ENCODE peak calls at places on chromosomes 12 and 14, in five cellular contexts. R, H, B, D and K are unnamed samples.

GRCh38 chr12:29563636-29564035 is 66.2 kb upstream of the OVCH1 start:
- DNase-seq in R (no peak), H (no peak), B (no peak), D (no peak), K (no peak)

GRCh38 chr14:105153739-105154475 is 14.7 kb downstream of the JAG2 start:
- DNase-seq in R (no peak), H (no peak), B (no peak), D (no peak), K (no peak)

GRCh38 chr12:67754933-67755697 is 106.6 kb downstream of the DYRK2 start:
- DNase-seq in R (no peak), H (no peak), B (no peak), D (peak), K (no peak)

GRCh38 chr12:40734283-40734682 is 42.0 kb downstream of the CNTN1 start:
- DNase-seq in R (no peak), H (no peak), B (no peak), D (no peak), K (no peak)

GRCh38 chr14:67411820-67412421 is at the start of gene PLEK2:
- DNase-seq in R (no peak), H (no peak), B (no peak), D (no peak), K (no peak)

GRCh38 chr12:95637471-95638155 is 86.3 kb upstream of the USP44 start:
- DNase-seq in R (peak), H (no peak), B (no peak), D (no peak), K (no peak)

GRCh38 chr14:96790715-96791114 is 6.5 kb upstream of the VRK1 start:
- DNase-seq in R (no peak), H (no peak), B (no peak), D (no peak), K (no peak)

GRCh38 chr12:80001562-80001961 is 66.7 kb upstream of the PPP1R12A start:
- DNase-seq in R (no peak), H (no peak), B (no peak), D (no peak), K (no peak)

GRCh38 chr12:1612196-1612595 is 16.8 kb upstream of the WNT5B start:
- DNase-seq in R (no peak), H (no peak), B (no peak), D (no peak), K (no peak)

GRCh38 chr12:59134750-59135149 is 214.4 kb upstream of the LRIG3 start:
- DNase-seq in R (no peak), H (no peak), B (no peak), D (no peak), K (no peak)

GRCh38 chr12:62933220-62933870 is 1.6 kb downstream of the PPM1H start:
- DNase-seq in R (no peak), H (no peak), B (no peak), D (no peak), K (peak)

GRCh38 chr14:63205850-63206249 is 1.6 kb downstream of the RHOJ start:
- DNase-seq in R (no peak), H (no peak), B (no peak), D (no peak), K (no peak)

GRCh38 chr12:108284163-108284562 is 54.9 kb downstream of the CMKLR1 start:
- DNase-seq in R (no peak), H (no peak), B (no peak), D (no peak), K (no peak)

GRCh38 chr14:103697196-103697595 is 18.1 kb downstream of the XRCC3 start:
- DNase-seq in R (no peak), H (no peak), B (no peak), D (no peak), K (no peak)

GRCh38 chr14:23093993-23094665 is 807 bp downstream of the ACIN1 start:
- DNase-seq in R (no peak), H (no peak), B (no peak), D (no peak), K (no peak)

GRCh38 chr12:105580841-105581352 is 250.4 kb downstream of the C12orf75 start:
- DNase-seq in R (no peak), H (no peak), B (no peak), D (no peak), K (no peak)

GRCh38 chr12:47082963-47083621 is 3.3 kb upstream of the AMIGO2 start:
- DNase-seq in R (peak), H (no peak), B (no peak), D (no peak), K (no peak)

GRCh38 chr12:55074771-55075170 is 51.4 kb upstream of the OR9K2 start:
- DNase-seq in R (no peak), H (no peak), B (no peak), D (peak), K (no peak)

GRCh38 chr14:59422069-59422881 is 42.9 kb downstream of the GPR135 start:
- DNase-seq in R (no peak), H (no peak), B (no peak), D (no peak), K (no peak)

GRCh38 chr14:74217672-74218448 is 21.4 kb upstream of the VSX2 start:
- DNase-seq in R (peak), H (peak), B (peak), D (peak), K (peak)

GRCh38 chr12:164207-164606 is 49.8 kb downstream of the SLC6A12 start:
- DNase-seq in R (no peak), H (no peak), B (no peak), D (no peak), K (no peak)